ENCODE peak calls at places on chromosome 15, in ten cellular contexts. One of them, this sample, is unnamed.

GRCh38 chr15:101023501-101024110 is 104.4 kb downstream of the LRRK1 start:
- DNase-seq in A549: no peak
- DNase-seq in astrocyte of the spinal cord: no peak
- DNase-seq in choroid plexus epithelial cell: no peak
- DNase-seq in psoas muscle: no peak
- DNase-seq in cardiac fibroblast: peak
- DNase-seq in cardiac muscle cell: peak
- DNase-seq in CD8-positive, alpha-beta memory T cell: no peak
- DNase-seq in fibroblast of pulmonary artery: no peak
- DNase-seq in colonic mucosa: peak
- DNase-seq in this sample: no peak

GRCh38 chr15:25501828-25502446 is 63.1 kb upstream of the UBE3A start:
- DNase-seq in A549: peak
- DNase-seq in astrocyte of the spinal cord: peak
- DNase-seq in choroid plexus epithelial cell: peak
- DNase-seq in psoas muscle: no peak
- DNase-seq in cardiac fibroblast: peak
- DNase-seq in cardiac muscle cell: peak
- DNase-seq in CD8-positive, alpha-beta memory T cell: no peak
- DNase-seq in fibroblast of pulmonary artery: peak
- DNase-seq in colonic mucosa: no peak
- DNase-seq in this sample: peak

GRCh38 chr15:90660195-90660995 is 56.8 kb upstream of the BLM start:
- DNase-seq in A549: peak
- DNase-seq in astrocyte of the spinal cord: peak
- DNase-seq in choroid plexus epithelial cell: peak
- DNase-seq in psoas muscle: peak
- DNase-seq in cardiac fibroblast: peak
- DNase-seq in cardiac muscle cell: peak
- DNase-seq in CD8-positive, alpha-beta memory T cell: peak
- DNase-seq in fibroblast of pulmonary artery: peak
- DNase-seq in colonic mucosa: peak
- DNase-seq in this sample: peak

GRCh38 chr15:62112616-62113593 is 46.1 kb downstream of the C2CD4A start:
- DNase-seq in A549: peak
- DNase-seq in astrocyte of the spinal cord: peak
- DNase-seq in choroid plexus epithelial cell: peak
- DNase-seq in psoas muscle: no peak
- DNase-seq in cardiac fibroblast: peak
- DNase-seq in cardiac muscle cell: peak
- DNase-seq in CD8-positive, alpha-beta memory T cell: no peak
- DNase-seq in fibroblast of pulmonary artery: peak
- DNase-seq in colonic mucosa: no peak
- DNase-seq in this sample: no peak

GRCh38 chr15:29312387-29312786 is 42.8 kb upstream of the NSMCE3 start:
- DNase-seq in A549: no peak
- DNase-seq in astrocyte of the spinal cord: peak
- DNase-seq in choroid plexus epithelial cell: peak
- DNase-seq in psoas muscle: no peak
- DNase-seq in cardiac fibroblast: peak
- DNase-seq in cardiac muscle cell: peak
- DNase-seq in CD8-positive, alpha-beta memory T cell: no peak
- DNase-seq in fibroblast of pulmonary artery: peak
- DNase-seq in colonic mucosa: no peak
- DNase-seq in this sample: no peak

GRCh38 chr15:59686389-59686788 is 2.7 kb downstream of the BNIP2 start:
- DNase-seq in A549: no peak
- DNase-seq in astrocyte of the spinal cord: no peak
- DNase-seq in choroid plexus epithelial cell: no peak
- DNase-seq in psoas muscle: no peak
- DNase-seq in cardiac fibroblast: no peak
- DNase-seq in cardiac muscle cell: no peak
- DNase-seq in CD8-positive, alpha-beta memory T cell: no peak
- DNase-seq in fibroblast of pulmonary artery: no peak
- DNase-seq in colonic mucosa: peak
- DNase-seq in this sample: no peak

GRCh38 chr15:46897266-46897665 is 820.0 kb upstream of the SEMA6D start:
- DNase-seq in A549: no peak
- DNase-seq in astrocyte of the spinal cord: no peak
- DNase-seq in choroid plexus epithelial cell: no peak
- DNase-seq in psoas muscle: no peak
- DNase-seq in cardiac fibroblast: no peak
- DNase-seq in cardiac muscle cell: no peak
- DNase-seq in CD8-positive, alpha-beta memory T cell: no peak
- DNase-seq in fibroblast of pulmonary artery: no peak
- DNase-seq in colonic mucosa: no peak
- DNase-seq in this sample: no peak

GRCh38 chr15:101710806-101711205 is 13.5 kb downstream of the TARS3 start:
- DNase-seq in A549: peak
- DNase-seq in astrocyte of the spinal cord: peak
- DNase-seq in choroid plexus epithelial cell: peak
- DNase-seq in psoas muscle: no peak
- DNase-seq in cardiac fibroblast: peak
- DNase-seq in cardiac muscle cell: peak
- DNase-seq in CD8-positive, alpha-beta memory T cell: no peak
- DNase-seq in fibroblast of pulmonary artery: peak
- DNase-seq in colonic mucosa: no peak
- DNase-seq in this sample: no peak

GRCh38 chr15:44798815-44799214 is 62.5 kb downstream of the TRIM69 start:
- DNase-seq in A549: peak
- DNase-seq in astrocyte of the spinal cord: no peak
- DNase-seq in choroid plexus epithelial cell: peak
- DNase-seq in psoas muscle: no peak
- DNase-seq in cardiac fibroblast: no peak
- DNase-seq in cardiac muscle cell: peak
- DNase-seq in CD8-positive, alpha-beta memory T cell: no peak
- DNase-seq in fibroblast of pulmonary artery: no peak
- DNase-seq in colonic mucosa: no peak
- DNase-seq in this sample: peak

GRCh38 chr15:87368511-87368910 is 888.0 kb downstream of the NTRK3 start:
- DNase-seq in A549: no peak
- DNase-seq in astrocyte of the spinal cord: no peak
- DNase-seq in choroid plexus epithelial cell: peak
- DNase-seq in psoas muscle: no peak
- DNase-seq in cardiac fibroblast: peak
- DNase-seq in cardiac muscle cell: peak
- DNase-seq in CD8-positive, alpha-beta memory T cell: no peak
- DNase-seq in fibroblast of pulmonary artery: no peak
- DNase-seq in colonic mucosa: no peak
- DNase-seq in this sample: no peak

GRCh38 chr15:71634820-71635219 is 175.5 kb upstream of the NR2E3 start:
- DNase-seq in A549: no peak
- DNase-seq in astrocyte of the spinal cord: peak
- DNase-seq in choroid plexus epithelial cell: no peak
- DNase-seq in psoas muscle: no peak
- DNase-seq in cardiac fibroblast: peak
- DNase-seq in cardiac muscle cell: peak
- DNase-seq in CD8-positive, alpha-beta memory T cell: no peak
- DNase-seq in fibroblast of pulmonary artery: peak
- DNase-seq in colonic mucosa: no peak
- DNase-seq in this sample: no peak

GRCh38 chr15:99986297-99987118 is 253.3 kb upstream of the LYSMD4 start:
- DNase-seq in A549: no peak
- DNase-seq in astrocyte of the spinal cord: no peak
- DNase-seq in choroid plexus epithelial cell: peak
- DNase-seq in psoas muscle: peak
- DNase-seq in cardiac fibroblast: no peak
- DNase-seq in cardiac muscle cell: peak
- DNase-seq in CD8-positive, alpha-beta memory T cell: no peak
- DNase-seq in fibroblast of pulmonary artery: no peak
- DNase-seq in colonic mucosa: no peak
- DNase-seq in this sample: no peak

GRCh38 chr15:34850121-34850520 is 54.8 kb upstream of the ACTC1 start:
- DNase-seq in A549: no peak
- DNase-seq in astrocyte of the spinal cord: no peak
- DNase-seq in choroid plexus epithelial cell: no peak
- DNase-seq in psoas muscle: peak
- DNase-seq in cardiac fibroblast: no peak
- DNase-seq in cardiac muscle cell: no peak
- DNase-seq in CD8-positive, alpha-beta memory T cell: no peak
- DNase-seq in fibroblast of pulmonary artery: no peak
- DNase-seq in colonic mucosa: no peak
- DNase-seq in this sample: peak

GRCh38 chr15:90004252-90004651 is 3.1 kb downstream of the ZNF710 start:
- DNase-seq in A549: no peak
- DNase-seq in astrocyte of the spinal cord: no peak
- DNase-seq in choroid plexus epithelial cell: no peak
- DNase-seq in psoas muscle: peak
- DNase-seq in cardiac fibroblast: no peak
- DNase-seq in cardiac muscle cell: peak
- DNase-seq in CD8-positive, alpha-beta memory T cell: no peak
- DNase-seq in fibroblast of pulmonary artery: peak
- DNase-seq in colonic mucosa: no peak
- DNase-seq in this sample: no peak

GRCh38 chr15:95940431-95940985 is 390.0 kb upstream of the NR2F2 start:
- DNase-seq in A549: no peak
- DNase-seq in astrocyte of the spinal cord: no peak
- DNase-seq in choroid plexus epithelial cell: no peak
- DNase-seq in psoas muscle: no peak
- DNase-seq in cardiac fibroblast: no peak
- DNase-seq in cardiac muscle cell: no peak
- DNase-seq in CD8-positive, alpha-beta memory T cell: no peak
- DNase-seq in fibroblast of pulmonary artery: no peak
- DNase-seq in colonic mucosa: no peak
- DNase-seq in this sample: no peak
- H3K4me3 ChIP-seq in A549: no peak
- H3K4me3 ChIP-seq in astrocyte of the spinal cord: no peak
- H3K4me3 ChIP-seq in choroid plexus epithelial cell: peak
- H3K4me3 ChIP-seq in psoas muscle: no peak
- H3K4me3 ChIP-seq in cardiac fibroblast: no peak
- H3K4me3 ChIP-seq in cardiac muscle cell: no peak
- H3K4me3 ChIP-seq in CD8-positive, alpha-beta memory T cell: no peak
- H3K4me3 ChIP-seq in fibroblast of pulmonary artery: no peak
- H3K4me3 ChIP-seq in colonic mucosa: no peak
- H3K4me3 ChIP-seq in this sample: no peak

GRCh38 chr15:75530169-75530568 is 48.9 kb downstream of the PTPN9 start:
- DNase-seq in A549: no peak
- DNase-seq in astrocyte of the spinal cord: no peak
- DNase-seq in choroid plexus epithelial cell: no peak
- DNase-seq in psoas muscle: no peak
- DNase-seq in cardiac fibroblast: no peak
- DNase-seq in cardiac muscle cell: no peak
- DNase-seq in CD8-positive, alpha-beta memory T cell: no peak
- DNase-seq in fibroblast of pulmonary artery: no peak
- DNase-seq in colonic mucosa: no peak
- DNase-seq in this sample: no peak

GRCh38 chr15:75532413-75533250 is 46.5 kb downstream of the PTPN9 start:
- DNase-seq in A549: peak
- DNase-seq in astrocyte of the spinal cord: peak
- DNase-seq in choroid plexus epithelial cell: peak
- DNase-seq in psoas muscle: peak
- DNase-seq in cardiac fibroblast: peak
- DNase-seq in cardiac muscle cell: peak
- DNase-seq in CD8-positive, alpha-beta memory T cell: no peak
- DNase-seq in fibroblast of pulmonary artery: peak
- DNase-seq in colonic mucosa: peak
- DNase-seq in this sample: peak

GRCh38 chr15:75533945-75534344 is 45.2 kb downstream of the PTPN9 start:
- DNase-seq in A549: no peak
- DNase-seq in astrocyte of the spinal cord: no peak
- DNase-seq in choroid plexus epithelial cell: no peak
- DNase-seq in psoas muscle: no peak
- DNase-seq in cardiac fibroblast: no peak
- DNase-seq in cardiac muscle cell: no peak
- DNase-seq in CD8-positive, alpha-beta memory T cell: no peak
- DNase-seq in fibroblast of pulmonary artery: no peak
- DNase-seq in colonic mucosa: no peak
- DNase-seq in this sample: no peak

GRCh38 chr15:75531041-75531450 is 48.1 kb downstream of the PTPN9 start:
- DNase-seq in A549: no peak
- DNase-seq in astrocyte of the spinal cord: peak
- DNase-seq in choroid plexus epithelial cell: peak
- DNase-seq in psoas muscle: peak
- DNase-seq in cardiac fibroblast: peak
- DNase-seq in cardiac muscle cell: peak
- DNase-seq in CD8-positive, alpha-beta memory T cell: no peak
- DNase-seq in fibroblast of pulmonary artery: peak
- DNase-seq in colonic mucosa: peak
- DNase-seq in this sample: no peak
- H3K4me3 ChIP-seq in A549: no peak
- H3K4me3 ChIP-seq in astrocyte of the spinal cord: no peak
- H3K4me3 ChIP-seq in choroid plexus epithelial cell: no peak
- H3K4me3 ChIP-seq in psoas muscle: no peak
- H3K4me3 ChIP-seq in cardiac fibroblast: no peak
- H3K4me3 ChIP-seq in cardiac muscle cell: no peak
- H3K4me3 ChIP-seq in CD8-positive, alpha-beta memory T cell: no peak
- H3K4me3 ChIP-seq in fibroblast of pulmonary artery: no peak
- H3K4me3 ChIP-seq in colonic mucosa: no peak
- H3K4me3 ChIP-seq in this sample: no peak

GRCh38 chr15:74176262-74177208 is 3.0 kb downstream of the ISLR start:
- DNase-seq in A549: no peak
- DNase-seq in astrocyte of the spinal cord: peak
- DNase-seq in choroid plexus epithelial cell: peak
- DNase-seq in psoas muscle: no peak
- DNase-seq in cardiac fibroblast: no peak
- DNase-seq in cardiac muscle cell: no peak
- DNase-seq in CD8-positive, alpha-beta memory T cell: no peak
- DNase-seq in fibroblast of pulmonary artery: no peak
- DNase-seq in colonic mucosa: no peak
- DNase-seq in this sample: peak
- H3K4me3 ChIP-seq in A549: no peak
- H3K4me3 ChIP-seq in astrocyte of the spinal cord: peak
- H3K4me3 ChIP-seq in choroid plexus epithelial cell: peak
- H3K4me3 ChIP-seq in psoas muscle: no peak
- H3K4me3 ChIP-seq in cardiac fibroblast: no peak
- H3K4me3 ChIP-seq in cardiac muscle cell: no peak
- H3K4me3 ChIP-seq in CD8-positive, alpha-beta memory T cell: no peak
- H3K4me3 ChIP-seq in fibroblast of pulmonary artery: no peak
- H3K4me3 ChIP-seq in colonic mucosa: no peak
- H3K4me3 ChIP-seq in this sample: no peak

GRCh38 chr15:78071378-78071777 is 6.1 kb downstream of the TBC1D2B start:
- DNase-seq in A549: no peak
- DNase-seq in astrocyte of the spinal cord: no peak
- DNase-seq in choroid plexus epithelial cell: no peak
- DNase-seq in psoas muscle: no peak
- DNase-seq in cardiac fibroblast: no peak
- DNase-seq in cardiac muscle cell: no peak
- DNase-seq in CD8-positive, alpha-beta memory T cell: no peak
- DNase-seq in fibroblast of pulmonary artery: no peak
- DNase-seq in colonic mucosa: no peak
- DNase-seq in this sample: no peak

GRCh38 chr15:78069052-78069414 is 8.5 kb downstream of the TBC1D2B start:
- DNase-seq in A549: no peak
- DNase-seq in astrocyte of the spinal cord: no peak
- DNase-seq in choroid plexus epithelial cell: no peak
- DNase-seq in psoas muscle: no peak
- DNase-seq in cardiac fibroblast: no peak
- DNase-seq in cardiac muscle cell: no peak
- DNase-seq in CD8-positive, alpha-beta memory T cell: no peak
- DNase-seq in fibroblast of pulmonary artery: no peak
- DNase-seq in colonic mucosa: no peak
- DNase-seq in this sample: no peak

GRCh38 chr15:78070049-78070698 is 7.3 kb downstream of the TBC1D2B start:
- DNase-seq in A549: no peak
- DNase-seq in astrocyte of the spinal cord: no peak
- DNase-seq in choroid plexus epithelial cell: no peak
- DNase-seq in psoas muscle: no peak
- DNase-seq in cardiac fibroblast: no peak
- DNase-seq in cardiac muscle cell: no peak
- DNase-seq in CD8-positive, alpha-beta memory T cell: no peak
- DNase-seq in fibroblast of pulmonary artery: no peak
- DNase-seq in colonic mucosa: no peak
- DNase-seq in this sample: no peak

GRCh38 chr15:78067328-78068241 is 9.9 kb downstream of the TBC1D2B start:
- DNase-seq in A549: no peak
- DNase-seq in astrocyte of the spinal cord: no peak
- DNase-seq in choroid plexus epithelial cell: no peak
- DNase-seq in psoas muscle: no peak
- DNase-seq in cardiac fibroblast: no peak
- DNase-seq in cardiac muscle cell: no peak
- DNase-seq in CD8-positive, alpha-beta memory T cell: no peak
- DNase-seq in fibroblast of pulmonary artery: no peak
- DNase-seq in colonic mucosa: no peak
- DNase-seq in this sample: peak

GRCh38 chr15:78069630-78070029 is 7.9 kb downstream of the TBC1D2B start:
- DNase-seq in A549: no peak
- DNase-seq in astrocyte of the spinal cord: no peak
- DNase-seq in choroid plexus epithelial cell: no peak
- DNase-seq in psoas muscle: no peak
- DNase-seq in cardiac fibroblast: no peak
- DNase-seq in cardiac muscle cell: no peak
- DNase-seq in CD8-positive, alpha-beta memory T cell: no peak
- DNase-seq in fibroblast of pulmonary artery: no peak
- DNase-seq in colonic mucosa: no peak
- DNase-seq in this sample: no peak
- H3K4me3 ChIP-seq in A549: no peak
- H3K4me3 ChIP-seq in astrocyte of the spinal cord: no peak
- H3K4me3 ChIP-seq in choroid plexus epithelial cell: no peak
- H3K4me3 ChIP-seq in psoas muscle: no peak
- H3K4me3 ChIP-seq in cardiac fibroblast: no peak
- H3K4me3 ChIP-seq in cardiac muscle cell: no peak
- H3K4me3 ChIP-seq in CD8-positive, alpha-beta memory T cell: peak
- H3K4me3 ChIP-seq in fibroblast of pulmonary artery: no peak
- H3K4me3 ChIP-seq in colonic mucosa: no peak
- H3K4me3 ChIP-seq in this sample: no peak